ENCODE peak calls at places on chromosomes 12 and 14, in ten cellular contexts. K, Z, R, S, B, F, O, Y, T and L are unnamed samples.

GRCh38 chr12:105233045-105233905 is 2.7 kb downstream of the APPL2 start:
- DNase-seq in F (no peak), B (no peak), S (no peak), Y (no peak), T (no peak), Z (no peak), K (no peak), O (no peak), R (no peak), L (no peak)

GRCh38 chr12:94435511-94435927 is 24.1 kb downstream of the CEP83 start:
- DNase-seq in R (no peak), Z (no peak), K (no peak), T (no peak), Y (no peak), O (no peak), F (no peak), S (no peak), B (peak; percentile 9), L (no peak)

GRCh38 chr14:103016071-103016470 is 41.3 kb downstream of the CDC42BPB start:
- DNase-seq in F (no peak), T (no peak), S (no peak), O (no peak), R (peak; percentile 59), K (no peak), Y (no peak), Z (no peak), B (no peak), L (no peak)

GRCh38 chr12:93990832-93991748 is 157.3 kb upstream of the PLXNC1 start:
- DNase-seq in R (no peak), K (no peak), Z (no peak), O (peak; percentile 77), Y (no peak), B (peak; percentile 64), T (peak; percentile 68), S (no peak), F (no peak), L (no peak)

GRCh38 chr14:89669209-89669608 is 252.2 kb upstream of the FOXN3 start:
- DNase-seq in Z (no peak), K (no peak), O (no peak), T (peak; percentile 13), Y (no peak), F (no peak), S (peak; percentile 42), R (no peak), B (no peak), L (no peak)

GRCh38 chr14:22124071-22124613 is 450.5 kb upstream of the OR4E1 start:
- DNase-seq in Z (no peak), Y (no peak), K (no peak), B (no peak), R (no peak), S (no peak), T (no peak), O (no peak), F (no peak), L (no peak)

GRCh38 chr12:95942532-95943230 is at the start of gene CCDC38:
- DNase-seq in Y (peak; percentile 72), F (peak; percentile 91), Z (peak; percentile 18), B (peak; percentile 68), K (peak; percentile 88), O (peak; percentile 86), S (peak; percentile 87), R (peak; percentile 83), T (peak; percentile 76), L (peak; percentile 69)

GRCh38 chr12:3445127-3445978 is 45.6 kb upstream of the PRMT8 start:
- DNase-seq in F (no peak), K (no peak), Y (peak; percentile 64), T (no peak), S (no peak), R (no peak), B (no peak), Z (no peak), O (no peak), L (no peak)

GRCh38 chr12:79444089-79444488 is 246.7 kb downstream of the PAWR start:
- DNase-seq in Y (no peak), R (no peak), K (no peak), B (peak; percentile 68), T (no peak), F (no peak), Z (no peak), S (no peak), O (no peak), L (no peak)

GRCh38 chr14:68343534-68344093 is 449.3 kb downstream of the ZFP36L1 start:
- DNase-seq in F (no peak), Z (no peak), S (no peak), K (no peak), Y (no peak), T (no peak), O (no peak), B (no peak), R (no peak), L (no peak)

GRCh38 chr14:102086346-102086971 is 385 bp downstream of the HSP90AA1 start:
- DNase-seq in S (peak; percentile 52), F (peak; percentile 70), R (no peak), Y (peak; percentile 55), K (no peak), O (peak; percentile 83), B (peak; percentile 66), Z (no peak), T (peak; percentile 62), L (peak; percentile 45)

GRCh38 chr12:107523760-107524558 is 161.6 kb upstream of the PWP1 start:
- DNase-seq in K (no peak), B (no peak), F (no peak), S (no peak), Z (no peak), R (no peak), Y (no peak), O (no peak), T (no peak), L (no peak)

GRCh38 chr12:54596526-54596946 is 8.1 kb upstream of the PPP1R1A start:
- DNase-seq in B (peak; percentile 41), Y (peak; percentile 79), O (peak; percentile 81), Z (peak; percentile 46), R (peak; percentile 86), K (no peak), T (peak; percentile 61), F (peak; percentile 59), S (peak; percentile 49), L (peak; percentile 45)

GRCh38 chr14:54299393-54300363 is 97.1 kb upstream of the CDKN3 start:
- DNase-seq in Z (no peak), R (no peak), T (peak; percentile 54), K (no peak), Y (no peak), O (no peak), F (no peak), B (peak; percentile 99), S (no peak), L (no peak)

GRCh38 chr12:100646896-100647295 is 73.4 kb downstream of the GAS2L3 start:
- DNase-seq in K (no peak), Z (no peak), F (no peak), T (no peak), O (no peak), R (no peak), S (no peak), Y (no peak), B (no peak), L (no peak)

GRCh38 chr12:25189656-25190055 is 5.3 kb downstream of the DNAI7 start:
- DNase-seq in O (no peak), F (no peak), T (no peak), B (peak; percentile 38), Z (no peak), K (no peak), R (no peak), Y (no peak), S (no peak), L (no peak)

GRCh38 chr12:65756956-65757511 is 67.2 kb upstream of the HMGA2 start:
- DNase-seq in O (no peak), R (no peak), T (no peak), B (peak; percentile 27), F (no peak), Z (no peak), S (no peak), Y (no peak), K (no peak), L (no peak)

DNA sequence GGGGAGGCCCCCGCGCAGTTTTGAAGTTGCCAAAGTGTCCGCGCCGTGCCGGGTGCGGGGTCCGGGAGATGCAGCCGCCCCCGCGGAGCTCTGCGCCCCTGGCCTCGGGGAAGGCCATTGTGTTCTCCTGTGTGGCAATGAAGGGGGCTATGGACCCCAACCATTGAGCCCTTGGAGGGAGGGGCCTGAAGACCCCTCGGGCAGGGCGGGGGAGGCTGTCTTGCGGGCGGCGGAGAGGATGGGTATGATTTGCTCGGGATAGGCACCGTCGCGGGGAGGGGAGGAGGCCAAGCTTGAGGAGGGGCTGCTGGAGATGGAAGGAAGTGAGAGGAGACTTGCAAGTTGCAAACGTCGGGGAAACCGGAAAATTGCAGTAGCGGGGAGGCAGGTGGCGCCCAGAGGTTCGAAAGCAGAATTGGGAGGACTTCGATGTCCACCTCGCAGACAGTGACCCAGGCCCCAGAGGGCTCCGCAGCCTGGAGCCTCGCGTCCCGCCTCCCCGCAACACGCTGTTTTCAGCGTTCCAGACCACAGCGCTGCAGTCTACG is 25.4 kb downstream of the BCL11B start:
- DNase-seq in K (no peak), O (no peak), Y (no peak), R (no peak), S (no peak), B (no peak), F (no peak), Z (no peak), T (no peak), L (no peak)
- H3K4me1 ChIP-seq in K (peaks cover 57% of the 10 kb centered on the region), O (no peaks in the 10 kb centered on the region), Y (peaks cover 10% of the 10 kb centered on the region), R (no peaks in the 10 kb centered on the region), S (peaks cover 21% of the 10 kb centered on the region), B (no peaks in the 10 kb centered on the region), F (no peaks in the 10 kb centered on the region), Z (no peaks in the 10 kb centered on the region), T (no peaks in the 10 kb centered on the region), L (no peaks in the 10 kb centered on the region)

GRCh38 chr12:15931590-15932053 is 20.5 kb downstream of the DERA start:
- DNase-seq in R (no peak), S (no peak), Y (no peak), K (no peak), Z (no peak), O (no peak), B (no peak), F (peak; percentile 39), T (no peak), L (no peak)
- TF ChIP-seq CTCF in R (no peak), S (no peak), Y (no peak), K (no peak), Z (no peak), O (no peak), B (no peak), F (peak; percentile 60), T (no peak), L (no peak)

DNA sequence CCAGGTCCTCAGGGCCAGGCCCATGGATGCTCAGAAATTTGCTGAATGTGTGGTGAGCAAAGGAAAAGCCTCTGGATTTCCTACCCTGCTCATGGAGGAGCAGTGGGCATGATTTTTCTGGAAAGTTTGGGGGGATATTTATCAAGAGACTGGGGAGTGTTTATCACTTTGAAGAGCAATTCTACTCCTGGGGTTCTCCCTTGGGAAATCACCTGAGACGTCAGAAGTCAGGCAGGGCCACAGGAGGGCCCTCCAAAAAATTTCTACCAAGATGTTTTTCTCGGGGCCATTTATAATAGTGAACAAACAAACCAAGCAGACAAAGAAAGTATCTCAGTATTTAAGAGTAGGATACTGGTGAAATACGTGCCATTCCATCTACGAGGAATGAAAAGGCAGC is 20.1 kb upstream of the EIF2B2 start:
- DNase-seq in Y (no peak), F (no peak), Z (no peak), T (no peak), R (no peak), O (no peak), K (no peak), S (no peak), B (no peak), L (no peak)
- H3K36me3 ChIP-seq in Y (no peaks in the 10 kb centered on the region), F (no peaks in the 10 kb centered on the region), Z (no peaks in the 10 kb centered on the region), T (no peaks in the 10 kb centered on the region), R (no peaks in the 10 kb centered on the region), O (no peaks in the 10 kb centered on the region), K (no peaks in the 10 kb centered on the region), S (no peaks in the 10 kb centered on the region), B (no peaks in the 10 kb centered on the region), L (no peaks in the 10 kb centered on the region)

GRCh38 chr12:15688838-15689237 is 100.3 kb downstream of the EPS8 start:
- DNase-seq in B (peak; percentile 7), Y (no peak), T (no peak), F (no peak), O (no peak), Z (no peak), S (no peak), R (no peak), K (no peak), L (no peak)
- H3K4me1 ChIP-seq in B (peaks cover 17% of the 10 kb centered on the region), Y (peaks cover 13% of the 10 kb centered on the region), T (peaks cover 25% of the 10 kb centered on the region), F (no peaks in the 10 kb centered on the region), O (peaks cover 3% of the 10 kb centered on the region), Z (peaks cover 27% of the 10 kb centered on the region), S (peaks cover 22% of the 10 kb centered on the region), R (peaks cover 13% of the 10 kb centered on the region), K (peaks cover 9% of the 10 kb centered on the region), L (no peaks in the 10 kb centered on the region)